ENCODE peak calls at places on chromosomes 12 and 14, in six cellular contexts. B is AG04450, T is MCF 10A, D is GM20000, Y is Peyer's patch, O is type B pancreatic cell. G is an unnamed sample.

GRCh38 chr14:64388533-64389243 is 535 bp downstream of the MTHFD1 start:
- DNase-seq in B (no peak), T (peak), D (no peak), Y (no peak), O (no peak), G (no peak)

GRCh38 chr12:31324845-31325523 is 966 bp downstream of the SINHCAF start:
- DNase-seq in B (no peak), T (peak), D (peak), Y (peak), O (peak), G (peak)

GRCh38 chr12:6635375-6635855 is 344 bp downstream of the LPAR5 start:
- DNase-seq in B (no peak), T (no peak), D (peak), Y (no peak), O (no peak), G (no peak)

GRCh38 chr12:26416550-26416949 is 221.2 kb downstream of the SSPN start:
- DNase-seq in B (no peak), T (no peak), D (no peak), Y (no peak), O (no peak), G (no peak)

GRCh38 chr12:123436017-123436964 is at the start of gene RILPL2:
- DNase-seq in B (no peak), T (peak), D (peak), Y (peak), O (peak), G (peak)

GRCh38 chr12:64218597-64218996 is 3.5 kb downstream of the KICS2 start:
- DNase-seq in B (no peak), T (no peak), D (no peak), Y (no peak), O (no peak), G (no peak)

GRCh38 chr14:80213602-80214001 is 2.3 kb upstream of the DIO2 start:
- DNase-seq in B (no peak), T (peak), D (peak), Y (no peak), O (no peak), G (no peak)

GRCh38 chr12:85713368-85713767 is 122.8 kb downstream of the RASSF9 start:
- DNase-seq in B (no peak), T (peak), D (no peak), Y (no peak), O (no peak), G (no peak)

GRCh38 chr14:71021347-71022014 is 114.2 kb downstream of the PCNX1 start:
- DNase-seq in B (peak), T (peak), D (no peak), Y (no peak), O (no peak), G (no peak)

GRCh38 chr12:58443273-58443980 is 476.9 kb downstream of the LRIG3 start:
- DNase-seq in B (no peak), T (peak), D (peak), Y (no peak), O (no peak), G (no peak)
- TF ChIP-seq CTCF in B (peak), T (peak), D (peak), Y (peak), O (peak), G (peak)

GRCh38 chr14:94636744-94637412 is 24.7 kb downstream of the SERPINA3 start:
- DNase-seq in B (no peak), T (peak), D (no peak), Y (no peak), O (no peak), G (no peak)
- TF ChIP-seq CTCF in B (peak), T (no peak), D (no peak), Y (peak), O (peak), G (no peak)

DNA sequence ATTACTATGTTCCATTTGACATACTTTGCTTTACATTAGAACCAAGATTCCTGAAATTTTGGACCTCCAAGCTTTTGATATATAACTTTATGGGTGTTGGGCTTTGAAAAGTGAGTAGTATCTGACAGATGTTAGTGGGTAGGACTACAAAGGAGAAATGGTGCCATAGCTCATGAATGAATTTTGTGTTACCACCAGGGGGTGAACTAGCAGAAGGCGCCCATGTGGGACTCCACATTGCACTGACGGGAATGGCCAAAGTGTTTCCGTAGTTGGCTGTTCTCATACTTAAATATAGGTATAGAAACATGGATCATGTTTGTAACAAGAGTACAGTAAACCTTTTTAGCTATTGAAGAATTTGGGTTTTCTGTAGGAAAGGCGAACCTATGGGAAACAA is 337.5 kb downstream of the FLRT2 start:
- DNase-seq in B (no peak), T (no peak), D (no peak), Y (no peak), O (no peak), G (no peak)
- TF ChIP-seq CTCF in B (no peak), T (no peak), D (no peak), Y (no peak), O (peak), G (no peak)

GRCh38 chr14:102139248-102140026 is at the start of gene WDR20:
- DNase-seq in B (peak), T (peak), D (peak), Y (peak), O (peak), G (peak)
- TF ChIP-seq CTCF in B (no peak), T (no peak), D (peak), Y (no peak), O (no peak), G (no peak)

DNA sequence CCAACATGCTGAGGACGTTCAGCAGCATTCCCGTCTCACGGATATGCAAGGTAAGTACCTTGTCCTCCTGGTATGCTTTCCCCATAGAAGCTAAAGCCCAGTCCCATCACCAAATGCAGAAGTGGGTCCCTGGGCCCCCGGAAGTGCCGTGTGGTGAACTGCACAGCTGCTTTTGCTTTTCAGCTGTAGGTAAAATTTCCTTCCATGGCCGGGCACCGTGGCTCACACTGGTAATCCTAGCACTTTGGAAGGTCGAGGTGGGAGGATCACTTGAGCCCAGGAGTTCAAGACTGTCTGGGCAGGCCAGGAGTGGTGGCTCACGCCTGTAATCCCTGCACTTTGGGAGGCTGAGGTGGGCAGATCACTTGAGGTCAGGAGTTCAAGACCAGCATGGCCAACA is 44.1 kb downstream of the HSP90AA1 start:
- DNase-seq in B (no peak), T (no peak), D (no peak), Y (no peak), O (no peak), G (no peak)
- TF ChIP-seq CTCF in B (no peak), T (no peak), D (no peak), Y (no peak), O (no peak), G (no peak)

DNA sequence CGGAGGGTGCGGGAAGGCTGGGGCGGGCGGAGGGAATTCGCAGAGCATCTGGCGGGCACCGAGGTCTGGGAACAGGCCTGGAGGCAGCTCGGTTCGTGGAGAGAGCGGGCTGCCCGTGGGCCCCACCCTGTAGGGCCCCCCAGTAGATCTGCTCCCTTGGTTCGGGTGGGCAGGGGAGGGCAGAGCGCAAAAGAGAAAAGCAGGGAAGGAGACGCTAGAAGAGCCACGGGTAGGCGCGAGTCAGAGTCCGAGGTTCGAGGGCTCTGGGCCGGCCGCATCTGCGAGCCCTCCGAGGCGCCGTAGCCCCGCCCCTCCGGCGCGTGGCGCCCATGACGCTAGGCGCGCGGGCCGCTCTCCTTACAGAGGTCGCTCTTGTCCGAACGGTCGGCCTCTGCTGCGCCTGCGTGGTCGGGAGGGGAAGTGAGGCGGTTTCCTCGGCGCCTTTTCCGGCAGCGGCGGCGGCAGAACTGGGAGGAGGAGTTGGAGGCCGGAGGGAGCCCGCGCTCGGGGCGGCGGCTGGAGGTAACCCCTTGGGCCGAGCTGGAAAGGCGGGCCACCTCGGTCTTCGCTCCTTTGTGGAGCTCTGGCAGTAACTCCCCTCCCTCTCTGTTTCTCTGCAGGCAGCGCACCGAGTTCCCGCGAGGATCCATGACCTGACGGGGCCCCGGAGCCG is at the start of gene ARF6:
- DNase-seq in B (peak), T (peak), D (peak), Y (peak), O (peak), G (peak)
- TF ChIP-seq CTCF in B (peak), T (no peak), D (peak), Y (peak), O (peak), G (no peak)

DNA sequence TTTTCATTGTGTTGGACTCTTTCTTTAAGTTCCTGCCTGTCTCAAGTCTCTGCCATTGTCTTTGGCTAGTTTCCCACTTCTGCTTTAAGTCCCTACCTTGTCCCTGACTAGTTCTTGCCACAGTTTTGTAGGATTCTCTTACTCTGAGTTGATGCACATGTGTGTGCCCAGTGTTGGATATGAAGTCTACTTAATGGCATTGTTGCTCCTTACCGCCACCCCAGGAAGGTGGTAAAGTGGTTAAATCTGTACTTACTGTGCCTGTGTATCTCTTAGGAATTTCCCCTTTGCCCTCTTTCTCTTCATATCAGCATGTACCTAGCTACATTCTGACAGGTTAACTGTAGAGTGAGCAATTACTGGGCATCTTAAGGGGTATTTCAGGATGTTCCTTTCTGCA is 227.1 kb downstream of the NUBPL start:
- DNase-seq in B (no peak), T (no peak), D (no peak), Y (no peak), O (no peak), G (no peak)
- TF ChIP-seq CTCF in B (no peak), T (no peak), D (no peak), Y (no peak), O (no peak), G (no peak)

GRCh38 chr14:32998433-32998832 is 59.8 kb downstream of the NPAS3 start:
- DNase-seq in B (no peak), T (peak), D (no peak), Y (no peak), O (no peak), G (no peak)
- TF ChIP-seq CTCF in B (peak), T (peak), D (no peak), Y (peak), O (peak), G (no peak)

GRCh38 chr14:49134940-49135339 is 451.2 kb downstream of the RPS29 start:
- DNase-seq in B (no peak), T (no peak), D (no peak), Y (no peak), O (no peak), G (no peak)
- TF ChIP-seq CTCF in B (no peak), T (no peak), D (no peak), Y (peak), O (no peak), G (no peak)

GRCh38 chr12:95480230-95480629 is 6.3 kb downstream of the METAP2 start:
- DNase-seq in B (no peak), T (no peak), D (no peak), Y (no peak), O (no peak), G (no peak)

GRCh38 chr12:95487024-95487423 is 13.1 kb downstream of the METAP2 start:
- DNase-seq in B (no peak), T (no peak), D (no peak), Y (no peak), O (no peak), G (no peak)

GRCh38 chr12:95481888-95482287 is 7.9 kb downstream of the METAP2 start:
- DNase-seq in B (no peak), T (no peak), D (no peak), Y (no peak), O (no peak), G (no peak)

GRCh38 chr12:95484524-95484923 is 10.6 kb downstream of the METAP2 start:
- DNase-seq in B (no peak), T (peak), D (no peak), Y (no peak), O (no peak), G (no peak)

DNA sequence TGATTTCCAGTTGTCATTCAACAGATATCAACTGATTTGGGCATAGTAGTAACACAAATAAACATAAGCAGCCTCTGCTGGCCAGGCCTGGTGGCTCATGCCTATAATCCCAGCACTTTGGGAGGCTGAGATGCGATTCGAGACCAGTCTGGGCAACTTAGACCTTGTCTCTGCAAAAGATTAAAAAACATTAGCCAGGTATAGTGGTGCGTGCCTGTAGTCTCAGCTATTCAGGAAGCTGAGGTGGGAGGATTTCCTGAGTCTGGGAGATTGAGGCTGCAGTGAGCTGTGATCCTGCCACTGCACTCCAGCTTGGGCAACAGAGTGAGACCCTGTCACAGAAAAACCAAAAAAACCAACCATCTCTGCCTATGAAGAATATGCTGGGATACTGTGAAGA is 7.1 kb downstream of the METAP2 start:
- DNase-seq in B (no peak), T (no peak), D (no peak), Y (no peak), O (no peak), G (no peak)
- TF ChIP-seq CTCF in B (no peak), T (no peak), D (no peak), Y (no peak), O (peak), G (no peak)

G was measured in CD14-positive monocyte.